ENCODE peak calls at places on chromosomes 4 and X, in six cellular contexts. H, F, E, T, V and C are unnamed samples. For H3K4me1, the result is how much of the 10 kb centered on the place peaks cover.

GRCh38 chr4:66071911-66072310 is 401.6 kb upstream of the EPHA5 start:
- DNase-seq in F (no peak), H (no peak), E (no peak), T (no peak), V (no peak), C (no peak)

GRCh38 chr4:173917255-173917960 is 366.1 kb downstream of the FBXO8 start:
- DNase-seq in T (no peak), V (no peak), F (no peak), E (no peak), H (no peak), C (no peak)

GRCh38 chr4:84733343-84734033 is 150.6 kb downstream of the CDS1 start:
- DNase-seq in E (no peak), F (no peak), H (peak), V (no peak), T (no peak), C (no peak)

GRCh38 chrX:149043401-149043800 is 461.7 kb downstream of the IDS start:
- DNase-seq in V (no peak), H (no peak), E (no peak), F (no peak), T (no peak), C (no peak)

GRCh38 chr4:142840516-142841123 is 5.5 kb downstream of the INPP4B start:
- DNase-seq in H (no peak), F (no peak), V (no peak), T (no peak), E (peak), C (no peak)

GRCh38 chr4:127138586-127138985 is 494.2 kb upstream of the INTU start:
- DNase-seq in F (no peak), V (no peak), H (no peak), E (no peak), T (no peak), C (no peak)

GRCh38 chr4:155392486-155393184 is 15.9 kb upstream of the MAP9 start:
- DNase-seq in F (no peak), H (no peak), T (no peak), E (peak), V (no peak), C (no peak)

GRCh38 chrX:71224969-71225368 is 1.9 kb downstream of the GJB1 start:
- DNase-seq in H (no peak), T (no peak), F (no peak), V (no peak), E (no peak), C (no peak)

GRCh38 chr4:14262221-14262620 is 634.7 kb upstream of the BOD1L1 start:
- DNase-seq in E (peak), T (no peak), V (no peak), F (no peak), H (no peak), C (no peak)

GRCh38 chr4:64158648-64159326 is 250.5 kb downstream of the TECRL start:
- DNase-seq in H (peak), E (peak), F (no peak), T (no peak), V (no peak), C (peak)

GRCh38 chr4:77579406-77580076 is 26.1 kb upstream of the CXCL13 start:
- DNase-seq in T (no peak), F (no peak), V (no peak), E (peak), H (no peak), C (no peak)

GRCh38 chrX:27336466-27337091 is 126.6 kb downstream of the PPP4R3C start:
- DNase-seq in F (no peak), H (no peak), E (peak), V (no peak), T (no peak), C (peak)

GRCh38 chr4:174934360-174934759 is 16.2 kb downstream of the ADAM29 start:
- DNase-seq in F (no peak), V (no peak), T (no peak), H (no peak), E (no peak), C (no peak)

GRCh38 chr4:15063341-15063740 is 61.1 kb downstream of the CPEB2 start:
- DNase-seq in V (no peak), T (no peak), F (no peak), E (no peak), H (no peak), C (no peak)

GRCh38 chr4:73376251-73376650 is 27.8 kb upstream of the ALB start:
- DNase-seq in T (no peak), E (no peak), F (no peak), H (no peak), V (no peak), C (no peak)

GRCh38 chr4:176340871-176341685 is 21.3 kb downstream of the SPCS3 start:
- DNase-seq in E (peak), T (no peak), F (no peak), V (no peak), H (no peak), C (no peak)

GRCh38 chr4:8606966-8607365 is 14.4 kb downstream of the CPZ start:
- DNase-seq in V (no peak), F (no peak), E (no peak), T (no peak), H (no peak), C (no peak)

GRCh38 chr4:122576261-122577188 is 44.3 kb downstream of the IL21 start:
- DNase-seq in E (peak), F (no peak), V (no peak), T (no peak), H (no peak), C (no peak)

GRCh38 chrX:19129694-19130093 is 7.4 kb upstream of the ADGRG2 start:
- DNase-seq in H (no peak), T (no peak), E (no peak), F (no peak), V (no peak), C (no peak)

GRCh38 chrX:138127314-138127713 is 561.4 kb downstream of the ZIC3 start:
- DNase-seq in H (no peak), T (no peak), V (no peak), E (peak), F (no peak), C (no peak)

GRCh38 chrX:68175569-68175968 is 257.7 kb downstream of the OPHN1 start:
- DNase-seq in T (no peak), H (no peak), E (no peak), F (no peak), V (no peak), C (no peak)

GRCh38 chrX:102712967-102713677 is 874 bp downstream of the GPRASP2 start:
- DNase-seq in V (no peak), E (peak), F (peak), H (peak), T (peak), C (peak)

GRCh38 chr4:37995299-37995821 is 35.2 kb downstream of the PTTG2 start:
- DNase-seq in H (no peak), F (no peak), V (no peak), T (no peak), E (no peak), C (no peak)

DNA sequence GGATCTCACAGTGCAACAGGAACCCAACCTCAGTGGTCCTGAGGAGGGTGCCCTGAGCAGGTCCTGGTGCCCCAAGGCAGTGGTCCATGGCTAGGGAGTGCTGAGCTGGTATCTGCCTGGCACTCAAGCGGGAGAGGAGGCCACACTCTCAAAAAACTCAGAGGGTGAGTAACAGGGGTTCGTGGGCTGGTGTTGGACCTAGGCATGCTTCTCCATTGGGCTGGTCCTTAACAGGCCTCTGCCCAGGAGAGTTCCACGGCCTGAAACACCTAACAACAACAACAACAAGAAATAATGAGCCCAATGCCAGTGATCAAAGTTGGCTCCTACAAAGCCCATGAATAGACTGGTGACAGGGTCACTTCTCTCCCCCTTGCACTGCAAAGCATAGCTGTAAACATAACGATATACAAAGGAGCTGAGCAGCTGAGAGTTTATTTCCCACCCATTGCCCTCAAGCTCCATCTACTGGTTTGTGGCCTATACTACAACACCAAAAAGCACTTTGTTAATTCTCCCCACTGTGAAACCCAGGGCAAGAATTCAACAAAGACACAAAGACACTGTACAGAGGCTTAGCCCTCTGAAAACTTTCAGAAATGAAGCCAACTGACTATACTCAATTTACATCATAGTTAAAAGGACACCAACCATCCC is 736.2 kb upstream of the ADGRL3 start:
- DNase-seq in H (no peak), E (no peak), F (no peak), T (no peak), V (no peak), C (no peak)
- TF ChIP-seq CTCF in H (no peak), E (no peak), F (no peak), T (no peak), V (no peak), C (no peak)

DNA sequence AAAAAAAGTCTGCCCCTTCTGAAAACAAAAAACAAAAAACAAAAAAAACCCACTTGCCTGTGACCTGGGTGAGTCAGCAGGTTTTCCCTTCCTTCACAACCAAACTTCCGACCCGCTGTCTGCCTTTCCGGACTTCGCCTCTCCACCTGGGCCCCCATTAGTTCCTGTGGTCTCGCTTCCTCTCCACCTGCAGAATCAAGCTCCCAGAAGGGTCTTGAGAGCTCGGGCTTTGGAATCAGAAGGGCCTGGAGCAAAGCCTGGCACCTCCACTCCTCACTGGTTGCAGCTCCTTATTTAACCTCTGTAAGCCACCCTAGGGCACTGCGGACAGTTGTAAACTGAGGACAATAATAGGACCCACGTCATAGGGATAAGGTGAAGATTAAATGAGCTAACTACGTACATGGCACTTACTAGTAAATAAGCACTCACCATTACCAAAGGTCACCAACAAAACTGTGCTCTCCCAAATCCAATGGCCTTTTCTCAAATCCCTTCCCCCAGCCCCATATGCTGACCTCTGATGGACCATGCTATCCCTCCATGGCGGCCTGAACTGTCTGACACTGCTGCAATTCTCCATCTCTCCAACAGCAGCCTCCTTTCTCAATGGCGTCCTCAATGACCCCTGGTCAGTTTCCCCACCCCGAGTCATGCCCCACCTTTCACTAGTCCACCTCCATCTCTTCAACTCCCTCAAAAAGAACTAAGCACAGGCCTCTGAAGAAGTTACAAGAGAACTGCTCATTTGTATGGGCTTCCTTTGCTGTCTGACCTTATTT is 64.2 kb downstream of the IRF2 start:
- DNase-seq in T (no peak), V (no peak), H (no peak), F (no peak), E (no peak), C (no peak)
- H3K4me1 ChIP-seq in T (under half), V (under half), H (under half), F (under half), E (under half), C (under half)

GRCh38 chr4:11606078-11606477 is 177.4 kb upstream of the HS3ST1 start:
- DNase-seq in T (no peak), E (no peak), V (no peak), H (no peak), F (no peak), C (no peak)

GRCh38 chr4:11602606-11603355 is 174.1 kb upstream of the HS3ST1 start:
- DNase-seq in T (no peak), E (no peak), V (no peak), F (no peak), H (no peak), C (no peak)

GRCh38 chr4:11603594-11604194 is 175.0 kb upstream of the HS3ST1 start:
- DNase-seq in T (no peak), F (no peak), E (no peak), H (no peak), V (no peak), C (no peak)

GRCh38 chr4:11608992-11609391 is 180.3 kb upstream of the HS3ST1 start:
- DNase-seq in E (no peak), T (no peak), V (no peak), F (no peak), H (no peak), C (no peak)

GRCh38 chr4:11605597-11605996 is 176.9 kb upstream of the HS3ST1 start:
- DNase-seq in F (no peak), V (no peak), E (no peak), H (no peak), T (no peak), C (no peak)
- TF ChIP-seq CTCF in F (no peak), V (no peak), E (no peak), H (no peak), T (no peak), C (no peak)

DNA sequence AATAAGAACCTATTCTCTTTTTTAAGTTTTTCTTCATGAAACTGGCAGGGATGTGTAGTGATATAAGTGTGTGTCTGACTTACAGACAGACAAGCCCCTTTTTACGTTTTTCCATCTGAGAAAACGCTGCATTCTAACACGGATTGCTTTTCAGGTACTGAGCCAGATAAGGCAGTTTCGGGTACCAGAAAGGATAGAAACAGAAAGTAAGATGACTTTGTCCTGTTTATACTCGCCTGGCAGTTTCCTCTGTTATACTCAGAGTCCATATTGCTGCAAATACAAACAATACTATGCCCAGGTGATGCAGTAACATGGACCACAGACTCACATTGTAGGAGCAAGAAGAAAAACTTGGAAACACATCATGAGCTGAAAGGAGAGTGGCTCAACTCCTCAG is 2320.6 kb upstream of the AGA start:
- DNase-seq in H (no peak), T (no peak), F (no peak), V (no peak), E (no peak), C (no peak)
- H3K4me1 ChIP-seq in H (under half), T (under half), F (under half), V (under half), E (under half), C (under half)

GRCh38 chr4:6549445-6549844 is 25.5 kb upstream of the MAN2B2 start:
- DNase-seq in T (no peak), H (no peak), V (no peak), E (no peak), F (no peak), C (no peak)

GRCh38 chr4:6550821-6551220 is 24.2 kb upstream of the MAN2B2 start:
- DNase-seq in E (no peak), F (no peak), V (no peak), T (no peak), H (no peak), C (no peak)

GRCh38 chr4:6549890-6550620 is 24.9 kb upstream of the MAN2B2 start:
- DNase-seq in H (no peak), V (no peak), E (no peak), T (no peak), F (no peak), C (no peak)

GRCh38 chr4:6548201-6548881 is 26.6 kb upstream of the MAN2B2 start:
- DNase-seq in T (no peak), E (peak), F (no peak), H (no peak), V (no peak), C (no peak)

GRCh38 chr4:6548882-6549230 is 26.1 kb upstream of the MAN2B2 start:
- DNase-seq in V (no peak), T (no peak), H (no peak), E (no peak), F (no peak), C (no peak)
- TF ChIP-seq CTCF in V (no peak), T (no peak), H (no peak), E (no peak), F (no peak), C (no peak)

GRCh38 chr4:140829825-140830224 is 73.6 kb upstream of the TBC1D9 start:
- DNase-seq in T (no peak), E (no peak), V (no peak), F (no peak), H (no peak), C (no peak)
- H3K4me1 ChIP-seq in T (under half), E (under half), V (under half), F (under half), H (under half), C (under half)